ENCODE peak calls at places on chromosomes 2 and 18, in four cellular contexts. B is GM12878, C is HepG2, S is A549. T is an unnamed sample.

GRCh38 chr2:179636995-179637394 is 224.4 kb downstream of the ZNF385B start:
- DNase-seq in B (no peak), C (no peak), S (no peak), T (no peak)

GRCh38 chr2:177692042-177692823 is 299.7 kb downstream of the AGPS start:
- DNase-seq in B (no peak), C (peak; percentile 30), S (no peak), T (no peak)

GRCh38 chr2:26463252-26464207 is 14.4 kb downstream of the OTOF start:
- DNase-seq in B (no peak), C (peak; percentile 76), S (no peak), T (no peak)

GRCh38 chr2:31260870-31261269 is 26.9 kb downstream of the EHD3 start:
- DNase-seq in B (no peak), C (no peak), S (no peak), T (no peak)

GRCh38 chr2:53880756-53881155 is 21.0 kb upstream of the GPR75 start:
- DNase-seq in B (no peak), C (no peak), S (no peak), T (no peak)

GRCh38 chr18:50473896-50474295 is 86.0 kb upstream of the MAPK4 start:
- DNase-seq in B (no peak), C (no peak), S (no peak), T (no peak)

GRCh38 chr2:120318626-120319025 is 27.3 kb upstream of the INHBB start:
- DNase-seq in B (no peak), C (no peak), S (no peak), T (no peak)

GRCh38 chr2:137117385-137117784 is 352.0 kb downstream of the THSD7B start:
- DNase-seq in B (no peak), C (peak; percentile 38), S (no peak), T (no peak)

GRCh38 chr18:78494204-78494603 is 485.4 kb upstream of the SALL3 start:
- DNase-seq in B (no peak), C (no peak), S (no peak), T (no peak)

GRCh38 chr2:170782673-170783072 is 12.5 kb downstream of the ERICH2 start:
- DNase-seq in B (no peak), C (no peak), S (no peak), T (no peak)

GRCh38 chr2:40240067-40240466 is 211.8 kb downstream of the SLC8A1 start:
- DNase-seq in B (no peak), C (no peak), S (no peak), T (no peak)

GRCh38 chr2:55837073-55837472 is 86.5 kb downstream of the EFEMP1 start:
- DNase-seq in B (no peak), C (peak; percentile 73), S (no peak), T (no peak)

GRCh38 chr2:12587729-12588522 is 128.8 kb upstream of the TRIB2 start:
- DNase-seq in B (peak; percentile 49), C (no peak), S (peak; percentile 19), T (no peak)

GRCh38 chr2:201132518-201132917 is 16.6 kb downstream of the CFLAR start:
- DNase-seq in B (no peak), C (no peak), S (no peak), T (no peak)
- H3K27ac ChIP-seq in B (peak overlapping the region; percentile 99), C (no peak overlapping the region), S (peak overlapping the region; percentile 21), T (peak overlapping the region; percentile 39)

DNA sequence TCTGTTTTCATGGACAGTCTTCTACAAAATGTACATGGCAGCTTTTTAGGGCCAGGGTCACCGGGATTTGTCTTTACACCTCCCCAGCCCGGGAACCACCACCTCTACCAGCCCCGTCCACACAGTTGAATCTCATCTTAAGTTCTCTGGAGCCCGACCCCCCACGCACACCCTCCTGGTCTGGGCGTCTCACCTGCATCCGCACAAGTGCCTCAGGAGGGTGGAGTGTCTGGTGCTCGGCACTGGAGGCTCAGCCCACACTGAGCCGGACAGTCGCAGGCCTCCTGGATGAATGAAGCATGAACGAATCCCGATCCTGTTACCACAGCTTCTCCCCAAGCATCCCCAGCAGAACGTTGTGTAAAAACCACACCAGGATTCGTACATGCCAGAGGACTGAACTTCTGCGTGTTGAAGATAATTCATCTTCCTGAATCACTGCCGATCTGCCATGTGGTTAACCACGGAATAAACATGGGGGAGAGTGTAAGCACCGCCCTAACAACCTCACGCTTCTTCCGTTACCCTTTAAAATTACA is 162.0 kb downstream of the RTP5 start:
- DNase-seq in B (no peak), C (no peak), S (no peak), T (no peak)
- TF ChIP-seq ESRRA in B (no peak), C (no peak), S (no peak), T (peak; percentile 75)

GRCh38 chr18:5571592-5571991 is 27.8 kb upstream of the EPB41L3 start:
- DNase-seq in B (no peak), C (no peak), S (no peak), T (no peak)

DNA sequence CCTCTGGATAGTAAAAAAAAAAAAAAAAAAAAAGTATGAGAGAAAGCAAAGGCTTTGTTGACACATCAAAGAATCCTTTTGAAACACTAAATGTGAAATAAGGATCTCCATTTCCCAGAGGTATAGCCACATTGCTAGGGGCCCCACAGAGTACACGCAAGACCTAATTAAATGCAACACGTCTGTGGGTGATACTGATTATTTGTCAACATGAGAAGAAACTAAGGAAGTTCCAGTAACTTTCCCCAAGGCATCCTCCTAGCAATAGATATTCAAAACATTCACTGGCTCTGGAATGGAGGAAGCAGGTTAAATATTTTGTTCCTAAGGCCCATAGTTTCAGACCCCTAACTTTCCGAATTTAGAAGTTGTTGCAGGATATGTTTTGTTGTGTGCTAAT is 24.6 kb upstream of the EPB41L3 start:
- DNase-seq in B (no peak), C (no peak), S (no peak), T (no peak)
- H3K27ac ChIP-seq in B (no peak overlapping the region), C (no peak overlapping the region), S (no peak overlapping the region), T (no peak overlapping the region)

DNA sequence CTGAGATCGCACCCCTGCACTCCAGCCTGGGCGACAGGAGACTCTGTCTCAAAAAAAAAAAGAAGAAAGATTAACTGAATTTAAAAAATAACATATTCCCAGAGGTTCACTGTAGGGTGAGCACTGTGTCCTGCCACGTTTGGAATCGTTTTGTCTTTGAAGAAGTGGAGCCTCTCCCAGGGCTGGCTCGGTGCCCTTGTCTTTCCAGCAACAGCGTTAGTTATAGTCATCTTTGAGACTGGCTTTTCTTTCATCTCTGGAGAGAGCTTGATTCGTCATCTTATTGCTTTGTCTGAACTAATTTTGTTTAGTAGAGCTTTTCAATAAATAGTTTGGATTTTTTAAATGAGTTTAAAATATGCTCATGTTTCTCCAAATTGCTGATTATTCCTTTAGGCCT is 50.5 kb downstream of the IMPA2 start:
- DNase-seq in B (no peak), C (no peak), S (no peak), T (no peak)
- TF ChIP-seq ESRRA in B (no peak), C (no peak), S (no peak), T (no peak)

DNA sequence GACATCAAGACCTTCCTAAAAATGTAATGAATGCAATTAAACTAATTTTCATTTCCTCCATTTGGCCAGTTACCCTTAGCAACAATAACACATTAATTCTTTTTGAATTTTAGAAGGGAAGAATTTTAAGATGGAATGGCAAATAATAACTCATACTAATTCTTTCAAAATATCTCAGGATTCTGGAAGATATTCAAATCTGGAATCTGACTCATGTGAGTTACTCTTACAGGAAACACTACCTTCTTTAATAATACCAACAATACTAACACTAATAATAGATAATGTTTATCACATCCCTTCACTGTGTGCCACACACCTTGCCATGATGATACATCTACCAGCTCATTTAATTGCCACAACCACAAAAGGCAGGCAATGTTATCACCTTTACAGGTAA is 46.4 kb downstream of the ZNF521 start:
- DNase-seq in B (no peak), C (no peak), S (no peak), T (no peak)
- H3K27ac ChIP-seq in B (no peak overlapping the region), C (no peak overlapping the region), S (no peak overlapping the region), T (no peak overlapping the region)

GRCh38 chr2:224412064-224412921 is 10.4 kb upstream of the FAM124B start:
- DNase-seq in B (no peak), C (no peak), S (no peak), T (no peak)
- TF ChIP-seq ESRRA in B (no peak), C (no peak), S (no peak), T (no peak)

DNA sequence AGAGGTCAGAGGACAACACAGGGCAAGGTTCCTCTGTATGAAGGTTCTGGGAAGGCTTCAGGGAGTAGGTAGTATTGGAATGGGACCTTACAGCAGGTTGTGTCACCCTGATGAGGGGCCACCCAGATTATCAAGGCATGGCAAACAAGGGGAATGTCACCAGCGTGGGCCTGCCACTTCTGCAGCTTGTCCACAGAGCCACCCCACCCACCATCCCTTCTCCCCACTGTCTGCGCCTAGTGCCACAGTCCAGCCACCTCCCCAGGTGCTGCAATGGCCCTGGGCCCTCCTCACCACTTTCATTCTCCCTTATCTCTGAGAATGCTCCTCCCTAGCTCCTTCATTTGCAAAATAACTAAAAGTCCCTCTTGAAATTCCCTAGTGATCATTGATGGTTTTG is 170.3 kb downstream of the TTC32 start:
- DNase-seq in B (no peak), C (no peak), S (no peak), T (no peak)
- H3K27ac ChIP-seq in B (no peak overlapping the region), C (no peak overlapping the region), S (no peak overlapping the region), T (no peak overlapping the region)

GRCh38 chr18:48921305-48922202 is 29.2 kb downstream of the SMAD7 start:
- DNase-seq in B (no peak), C (no peak), S (no peak), T (no peak)

GRCh38 chr18:48924621-48925601 is 25.9 kb downstream of the SMAD7 start:
- DNase-seq in B (no peak), C (no peak), S (no peak), T (peak; percentile 56)

GRCh38 chr18:48923746-48924580 is 26.8 kb downstream of the SMAD7 start:
- DNase-seq in B (no peak), C (no peak), S (no peak), T (no peak)

GRCh38 chr18:48922203-48922800 is 28.5 kb downstream of the SMAD7 start:
- DNase-seq in B (no peak), C (no peak), S (no peak), T (no peak)

DNA sequence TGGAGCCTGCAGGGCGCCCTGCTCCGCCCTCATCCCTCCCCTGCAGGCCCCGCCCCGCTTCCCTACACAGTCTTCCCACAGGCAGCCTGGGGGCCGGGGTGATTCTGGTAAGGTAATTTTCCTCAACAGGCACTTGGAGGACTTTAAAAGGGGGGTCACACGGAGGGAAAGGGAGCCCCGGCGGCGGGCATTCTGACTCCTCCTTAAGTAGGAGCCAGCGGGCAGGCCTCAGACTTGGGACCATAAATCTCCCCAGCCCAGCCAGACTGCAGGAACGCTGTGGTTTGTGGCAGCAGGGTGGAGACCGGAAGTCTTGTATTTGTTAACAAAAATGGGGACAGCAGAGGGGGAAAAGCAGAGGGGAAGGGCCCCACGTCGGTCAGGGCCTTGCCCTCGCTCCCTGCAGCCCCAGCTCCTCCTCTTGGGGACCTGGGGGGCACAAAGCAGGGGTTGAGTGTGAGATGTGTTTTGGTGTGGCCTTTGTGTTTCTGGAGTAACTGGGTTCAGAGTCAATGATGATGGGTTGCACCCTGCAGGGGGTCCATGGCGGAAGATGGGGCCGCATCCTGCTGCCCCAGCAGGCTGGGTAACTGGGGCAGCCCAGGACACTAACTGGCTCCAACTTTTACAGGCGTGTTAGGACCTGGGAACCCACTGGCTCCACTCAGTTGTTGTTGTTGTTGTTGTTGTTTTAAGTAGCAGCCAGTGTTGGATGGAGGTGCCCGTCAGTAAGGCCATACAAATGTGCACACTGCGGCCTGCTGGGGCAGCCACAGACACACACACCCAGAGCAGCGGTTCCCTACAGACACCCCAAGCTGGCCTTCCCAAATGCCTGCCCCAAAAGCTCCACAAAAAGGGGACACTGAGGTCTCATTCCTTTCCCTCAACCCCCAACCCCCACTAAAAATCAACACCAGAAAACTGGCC is 27.7 kb downstream of the SMAD7 start:
- DNase-seq in B (no peak), C (no peak), S (no peak), T (peak; percentile 77)
- TF ChIP-seq ESRRA in B (no peak), C (no peak), S (no peak), T (peak; percentile 44)

T was measured in K562.